ENCODE peak calls at places on chromosomes 5 and 9, in ten cellular contexts. E is ELF-1; I is CD4-positive, alpha-beta T cell; X is iris pigment epithelial cell; U is retinal pigment epithelial cell; C is activated naive CD8-positive, alpha-beta T cell treated with anti-CD3 and anti-CD28 coated beads for 36 hours; A is NCI-H446 treated with DMSO at 0.1 percent for 48 hours; L is mesendoderm; G is astrocyte; N is type B pancreatic cell. F is an unnamed sample.

GRCh38 chr5:36880761-36881160 is 4.2 kb downstream of the NIPBL start:
- DNase-seq in X (no peak), I (no peak), G (no peak), C (no peak), L (peak), E (no peak), A (no peak), N (no peak), U (no peak), F (no peak)

GRCh38 chr9:2029666-2030170 is 14.6 kb downstream of the SMARCA2 start:
- DNase-seq in U (no peak), A (no peak), I (no peak), X (no peak), C (no peak), E (no peak), G (no peak), N (no peak), L (no peak), F (no peak)

GRCh38 chr5:1097381-1097893 is 14.4 kb downstream of the SLC12A7 start:
- DNase-seq in G (no peak), E (no peak), I (no peak), L (no peak), C (no peak), X (no peak), A (no peak), U (no peak), N (no peak), F (no peak)

GRCh38 chr5:59540366-59540765 is 353.2 kb downstream of the PDE4D start:
- DNase-seq in N (no peak), U (no peak), X (no peak), G (no peak), E (no peak), I (no peak), C (no peak), A (peak), L (no peak), F (no peak)

GRCh38 chr9:137446851-137447471 is 5.8 kb upstream of the ENTPD8 start:
- DNase-seq in X (no peak), I (no peak), U (no peak), C (no peak), N (no peak), E (no peak), G (no peak), L (no peak), A (no peak), F (no peak)

GRCh38 chr5:173196133-173196952 is 38.7 kb downstream of the NKX2-5 start:
- DNase-seq in X (no peak), U (no peak), E (no peak), N (no peak), I (no peak), G (no peak), A (no peak), C (no peak), L (no peak), F (no peak)

GRCh38 chr9:19231126-19232035 is 888 bp downstream of the DENND4C start:
- DNase-seq in L (peak), G (peak), X (peak), C (no peak), A (no peak), E (peak), N (no peak), U (no peak), I (no peak), F (peak)

GRCh38 chr5:127302509-127302908 is 11.9 kb downstream of the MEGF10 start:
- DNase-seq in C (no peak), N (no peak), U (no peak), A (no peak), G (no peak), E (no peak), X (no peak), L (no peak), I (no peak), F (no peak)

GRCh38 chr5:132486318-132487094 is 4.1 kb downstream of the IRF1 start:
- DNase-seq in U (no peak), N (no peak), E (no peak), L (no peak), A (no peak), G (no peak), C (no peak), X (no peak), I (no peak), F (no peak)

GRCh38 chr9:135562235-135562745 is 734 bp downstream of the PAEP start:
- DNase-seq in E (no peak), U (no peak), X (no peak), L (no peak), A (no peak), N (peak), I (no peak), C (no peak), G (no peak), F (no peak)

GRCh38 chr9:107142896-107143603 is 140.0 kb upstream of the RAD23B start:
- DNase-seq in A (no peak), I (no peak), G (peak), N (no peak), L (no peak), X (peak), U (no peak), C (no peak), E (no peak), F (no peak)

GRCh38 chr9:18632624-18633407 is 158.9 kb downstream of the ADAMTSL1 start:
- DNase-seq in A (no peak), G (peak), I (no peak), C (no peak), X (peak), L (no peak), U (peak), N (no peak), E (no peak), F (no peak)

GRCh38 chr5:136028782-136029742 is at the start of gene TGFBI:
- DNase-seq in I (no peak), X (peak), L (peak), G (no peak), U (no peak), N (no peak), A (no peak), C (peak), E (peak), F (peak)

GRCh38 chr5:143361438-143361837 is 42.0 kb downstream of the NR3C1 start:
- DNase-seq in G (no peak), C (no peak), I (no peak), U (no peak), A (no peak), X (peak), E (no peak), N (no peak), L (no peak), F (no peak)